ENCODE peak calls at places on chromosomes 4 and X, in six cellular contexts. I is Panc1, Y is brain microvascular endothelial cell, L is fibroblast of mammary gland, X is adrenal gland, Z is endodermal cell. F is an unnamed sample.

GRCh38 chrX:50456712-50457484 is 13.7 kb downstream of the DGKK start:
- DNase-seq in Z (no peak), X (no peak), L (no peak), I (no peak), Y (no peak), F (no peak)

GRCh38 chr4:171846232-171846631 is 33.0 kb downstream of the GALNTL6 start:
- DNase-seq in Y (peak), L (peak), Z (peak), X (peak), I (peak), F (peak)

GRCh38 chr4:67393699-67394281 is 151.5 kb downstream of the CENPC start:
- DNase-seq in L (peak), X (peak), I (no peak), Z (no peak), Y (peak), F (peak)

GRCh38 chr4:162791321-162791720 is 375.4 kb downstream of the NAF1 start:
- DNase-seq in I (no peak), L (no peak), Y (no peak), Z (no peak), X (no peak), F (no peak)

GRCh38 chrX:154890990-154891639 is 5.0 kb downstream of the F8A1 start:
- DNase-seq in L (no peak), X (no peak), Y (no peak), I (no peak), Z (no peak), F (no peak)

GRCh38 chrX:130109429-130110378 is 593 bp downstream of the ELF4 start:
- DNase-seq in Y (no peak), X (no peak), Z (peak), L (no peak), I (no peak), F (peak)

GRCh38 chrX:10548681-10549080 is 71.7 kb downstream of the MID1 start:
- DNase-seq in Y (no peak), X (no peak), Z (no peak), I (no peak), L (peak), F (no peak)

GRCh38 chr4:186116698-186117097 is 12.2 kb downstream of the FAM149A start:
- DNase-seq in Z (no peak), L (no peak), Y (no peak), I (no peak), X (no peak), F (no peak)

GRCh38 chrX:73830489-73831414 is 267.8 kb downstream of the CHIC1 start:
- DNase-seq in L (no peak), X (no peak), I (no peak), Z (no peak), Y (no peak), F (no peak)

GRCh38 chrX:110146521-110146920 is 143.6 kb downstream of the TMEM164 start:
- DNase-seq in I (peak), Y (peak), X (peak), Z (peak), L (peak), F (peak)

GRCh38 chr4:151530783-151531182 is 121.8 kb downstream of the FHIP1A start:
- DNase-seq in X (no peak), Y (no peak), Z (no peak), I (no peak), L (no peak), F (no peak)

GRCh38 chr4:139665690-139666529 is at the start of gene MGST2:
- DNase-seq in X (peak), I (no peak), Z (peak), L (peak), Y (peak), F (peak)

GRCh38 chr4:156505341-156505955 is 466.2 kb downstream of the PDGFC start:
- DNase-seq in I (no peak), L (no peak), X (no peak), Z (peak), Y (no peak), F (no peak)

GRCh38 chr4:109589605-109590004 is 29.6 kb downstream of the MCUB start:
- DNase-seq in Y (no peak), Z (no peak), I (no peak), X (no peak), L (no peak), F (no peak)

GRCh38 chr4:25043548-25043947 is 12.8 kb upstream of the LGI2 start:
- DNase-seq in Y (no peak), X (no peak), Z (no peak), L (no peak), I (no peak), F (no peak)

GRCh38 chr4:94544811-94545210 is 93.1 kb downstream of the PDLIM5 start:
- DNase-seq in X (no peak), I (no peak), Y (no peak), Z (no peak), L (peak), F (no peak)

GRCh38 chrX:66071116-66071515 is 31.2 kb upstream of the VSIG4 start:
- DNase-seq in L (no peak), Z (no peak), Y (no peak), X (no peak), I (no peak), F (no peak)

GRCh38 chrX:39576081-39576701 is 521.6 kb downstream of the BCOR start:
- DNase-seq in I (no peak), L (no peak), Y (no peak), X (no peak), Z (peak), F (no peak)

GRCh38 chrX:134622056-134622812 is 36.0 kb downstream of the PLAC1 start:
- DNase-seq in L (peak), Z (peak), Y (peak), I (peak), X (peak), F (peak)

GRCh38 chrX:3362956-3363355 is 16.5 kb upstream of the MXRA5 start:
- DNase-seq in L (no peak), I (no peak), X (no peak), Z (no peak), Y (no peak), F (no peak)

GRCh38 chr4:56048621-56049427 is 100.1 kb downstream of the CEP135 start:
- DNase-seq in Y (peak), I (no peak), Z (peak), X (peak), L (peak), F (peak)

GRCh38 chr4:36445485-36445884 is 164.1 kb downstream of the DTHD1 start:
- DNase-seq in I (no peak), Z (no peak), Y (no peak), L (no peak), X (no peak), F (no peak)

GRCh38 chr4:159248383-159249178 is 145.7 kb downstream of the RAPGEF2 start:
- DNase-seq in X (no peak), L (peak), Y (peak), Z (no peak), I (no peak), F (no peak)

GRCh38 chrX:107718156-107718621 is 57.4 kb downstream of the TSC22D3 start:
- DNase-seq in X (peak), Y (peak), Z (peak), I (peak), L (peak), F (peak)

GRCh38 chr4:6364581-6364980 is 94.9 kb downstream of the WFS1 start:
- DNase-seq in L (no peak), Y (no peak), X (no peak), Z (no peak), I (no peak), F (no peak)

GRCh38 chr4:168309781-168310180 is 8.8 kb downstream of the DDX60 start:
- DNase-seq in X (peak), L (no peak), I (no peak), Y (no peak), Z (no peak), F (no peak)

GRCh38 chrX:124282580-124282979 is 49.9 kb upstream of the TEX13D start:
- DNase-seq in Z (no peak), I (no peak), X (no peak), L (no peak), Y (no peak), F (no peak)

GRCh38 chr4:7420661-7421040 is 14.1 kb downstream of the PSAPL1 start:
- DNase-seq in X (peak), L (no peak), I (no peak), Z (peak), Y (no peak), F (no peak)

GRCh38 chrX:74325130-74326059 is 21.4 kb downstream of the ZCCHC13 start:
- DNase-seq in X (no peak), L (no peak), Y (no peak), Z (peak), I (no peak), F (peak)

GRCh38 chr4:186643501-186644315 is 79.9 kb downstream of the FAT1 start:
- DNase-seq in I (no peak), Y (no peak), X (no peak), Z (no peak), L (peak), F (no peak)

GRCh38 chr4:19239565-19239964 is 1012.1 kb upstream of the SLIT2 start:
- DNase-seq in Z (no peak), I (no peak), L (peak), X (no peak), Y (peak), F (no peak)

GRCh38 chrX:107204063-107204605 is 2.1 kb downstream of the NUP62CL start:
- DNase-seq in X (no peak), L (no peak), Y (no peak), I (no peak), Z (no peak), F (no peak)

GRCh38 chrX:69015156-69015555 is 150.1 kb downstream of the PJA1 start:
- DNase-seq in Z (peak), Y (no peak), I (no peak), X (no peak), L (no peak), F (no peak)

GRCh38 chr4:14596904-14597303 is 405.4 kb upstream of the CPEB2 start:
- DNase-seq in Y (no peak), X (no peak), Z (peak), I (no peak), L (no peak), F (no peak)
- TF ChIP-seq CTCF in Y (peak), X (no peak), Z (peak), I (no peak), L (no peak), F (no peak)

GRCh38 chr4:26717332-26717731 is 133.4 kb downstream of the TBC1D19 start:
- DNase-seq in L (peak), I (no peak), Z (no peak), Y (peak), X (no peak), F (no peak)
- TF ChIP-seq CTCF in L (no peak), I (no peak), Z (no peak), Y (no peak), X (no peak), F (no peak)

GRCh38 chrX:113260474-113260873 is 419.8 kb upstream of the AMOT start:
- DNase-seq in L (peak), Y (no peak), I (no peak), X (no peak), Z (peak), F (no peak)
- TF ChIP-seq CTCF in L (peak), Y (peak), I (peak), X (no peak), Z (peak), F (no peak)

DNA sequence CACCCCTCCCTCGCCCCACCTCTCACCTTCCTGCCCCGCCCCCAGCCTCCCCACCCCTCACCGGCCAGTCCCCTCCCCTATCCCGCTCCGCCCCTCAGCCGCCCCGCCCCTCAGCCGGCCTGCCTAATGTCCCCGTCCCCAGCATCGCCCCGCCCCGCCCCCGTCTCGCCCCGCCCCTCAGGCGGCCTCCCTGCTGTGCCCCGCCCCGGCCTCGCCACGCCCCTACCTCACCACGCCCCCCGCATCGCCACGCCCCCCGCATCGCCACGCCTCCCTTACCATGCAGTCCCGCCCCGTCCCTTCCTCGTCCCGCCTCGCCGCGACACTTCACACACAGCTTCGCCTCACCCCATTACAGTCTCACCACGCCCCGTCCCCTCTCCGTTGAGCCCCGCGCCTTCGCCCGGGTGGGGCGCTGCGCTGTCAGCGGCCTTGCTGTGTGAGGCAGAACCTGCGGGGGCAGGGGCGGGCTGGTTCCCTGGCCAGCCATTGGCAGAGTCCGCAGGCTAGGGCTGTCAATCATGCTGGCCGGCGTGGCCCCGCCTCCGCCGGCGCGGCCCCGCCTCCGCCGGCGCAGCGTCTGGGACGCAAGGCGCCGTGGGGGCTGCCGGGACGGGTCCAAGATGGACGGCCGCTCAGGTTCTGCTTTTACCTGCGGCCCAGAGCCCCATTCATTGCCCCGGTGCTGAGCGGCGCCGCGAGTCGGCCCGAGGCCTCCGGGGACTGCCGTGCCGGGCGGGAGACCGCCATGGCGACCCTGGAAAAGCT is at the start of the genes HTT and HTT-AS:
- DNase-seq in L (peak), I (peak), X (peak), Z (peak), Y (peak), F (peak)
- TF ChIP-seq CTCF in L (no peak), I (no peak), X (peak), Z (no peak), Y (peak), F (no peak)

GRCh38 chr4:152820073-152820472 is 40.3 kb downstream of the ARFIP1 start:
- DNase-seq in I (no peak), Z (no peak), Y (no peak), L (no peak), X (no peak), F (no peak)
- TF ChIP-seq CTCF in I (no peak), Z (peak), Y (peak), L (peak), X (no peak), F (no peak)

GRCh38 chr4:48445704-48446103 is 37.4 kb upstream of the SLC10A4 start:
- DNase-seq in Z (no peak), X (no peak), L (peak), I (no peak), Y (no peak), F (no peak)
- TF ChIP-seq CTCF in Z (peak), X (peak), L (peak), I (peak), Y (peak), F (peak)

DNA sequence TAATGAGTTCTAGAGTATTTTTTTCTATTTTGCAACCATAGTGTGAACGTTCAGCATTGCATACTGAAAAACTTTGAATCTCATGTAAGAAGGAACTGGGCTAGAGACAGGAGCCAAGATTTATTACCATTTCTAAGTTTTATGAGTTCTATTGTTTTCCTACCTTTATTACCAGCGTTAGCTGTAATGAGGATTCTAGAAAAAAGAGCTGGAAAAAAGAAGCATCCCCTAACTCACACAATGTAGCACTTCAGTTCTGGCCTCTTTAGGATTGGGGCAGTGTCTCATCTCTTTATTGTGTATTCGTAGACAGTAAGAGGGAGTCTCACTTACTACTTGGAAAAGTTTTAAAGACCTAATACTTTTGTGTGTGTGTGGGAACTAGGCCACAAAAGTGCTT is 101.6 kb upstream of the TENM3 start:
- DNase-seq in Z (no peak), Y (no peak), X (no peak), L (no peak), I (no peak), F (no peak)
- TF ChIP-seq CTCF in Z (no peak), Y (no peak), X (no peak), L (no peak), I (no peak), F (no peak)

DNA sequence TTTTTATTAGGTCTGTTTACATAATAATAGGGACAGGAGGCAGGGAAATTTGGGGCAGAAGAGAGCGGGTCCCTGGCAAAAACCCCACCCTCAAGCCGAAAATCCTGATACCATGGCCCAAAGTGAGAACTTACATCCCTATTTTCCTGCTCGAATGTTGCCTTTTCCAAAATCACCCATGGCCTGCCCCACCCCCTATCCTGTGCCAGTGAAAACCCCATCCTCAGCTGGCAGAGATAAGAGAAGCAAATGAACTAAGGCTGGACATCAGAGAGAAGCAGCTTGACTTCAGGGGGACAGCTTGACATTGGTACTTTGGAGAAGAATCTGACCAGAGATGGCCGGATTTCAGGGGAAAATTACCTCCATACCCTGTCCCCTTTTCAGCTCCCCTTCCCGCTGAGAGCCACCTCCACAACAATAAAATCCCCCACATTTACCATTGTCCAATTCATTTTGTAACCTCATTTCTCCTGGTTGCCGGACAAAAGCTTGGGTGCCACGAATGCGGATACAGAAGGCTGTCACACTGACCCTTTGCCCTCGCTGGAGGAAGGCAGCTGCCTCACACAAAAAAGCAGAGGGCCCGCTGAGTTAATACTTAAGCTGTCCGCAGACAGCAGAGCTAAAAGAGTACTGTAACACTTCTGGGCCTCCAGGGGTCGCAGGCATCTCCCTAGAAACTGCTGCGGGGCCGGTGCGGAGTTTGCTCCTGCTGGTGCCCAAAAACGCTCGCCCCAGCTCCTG is 196.2 kb downstream of the SNCA start:
- DNase-seq in X (peak), Z (peak), Y (peak), L (peak), I (no peak), F (peak)
- TF ChIP-seq CTCF in X (peak), Z (peak), Y (peak), L (peak), I (peak), F (no peak)

F was measured in activated CD8-positive, alpha-beta T cell treated with anti-CD3 and anti-CD28 coated beads for 36 hours.